ENCODE peak calls at places on chromosomes 13 and 19, in four cellular contexts. W is GM12878, T is K562, B is HepG2. J is an unnamed sample.

GRCh38 chr19:38452430-38453366 is 19.2 kb downstream of the RYR1 start:
- DNase-seq in W (no peak), T (peak; percentile 100), B (no peak), J (peak; percentile 96)

GRCh38 chr19:3949294-3949693 is 16.4 kb downstream of the NMRK2 start:
- DNase-seq in W (no peak), T (no peak), B (no peak), J (no peak)

GRCh38 chr13:113404723-113405471 is 41.0 kb upstream of the GRTP1 start:
- DNase-seq in W (no peak), T (no peak), B (no peak), J (no peak)

GRCh38 chr19:58338825-58339558 is 12.2 kb downstream of the ZSCAN22 start:
- DNase-seq in W (no peak), T (peak; percentile 37), B (no peak), J (peak; percentile 26)

GRCh38 chr19:39641773-39642172 is 13.9 kb upstream of the LGALS16 start:
- DNase-seq in W (no peak), T (no peak), B (peak; percentile 51), J (no peak)

GRCh38 chr19:13597625-13598024 is 91.3 kb upstream of the CACNA1A start:
- DNase-seq in W (peak; percentile 25), T (peak; percentile 72), B (peak; percentile 35), J (peak; percentile 80)

GRCh38 chr13:70960841-70961443 is 852.7 kb upstream of the KLHL1 start:
- DNase-seq in W (peak; percentile 3), T (no peak), B (peak; percentile 18), J (peak; percentile 22)

GRCh38 chr19:21474671-21475181 is 30.7 kb upstream of the ZNF429 start:
- DNase-seq in W (no peak), T (no peak), B (no peak), J (no peak)

GRCh38 chr13:95676100-95676774 is 702 bp upstream of the DNAJC3 start:
- DNase-seq in W (no peak), T (peak; percentile 10), B (peak; percentile 50), J (peak; percentile 9)

GRCh38 chr13:98686281-98686680 is 66.2 kb downstream of the SLC15A1 start:
- DNase-seq in W (no peak), T (no peak), B (no peak), J (no peak)

DNA sequence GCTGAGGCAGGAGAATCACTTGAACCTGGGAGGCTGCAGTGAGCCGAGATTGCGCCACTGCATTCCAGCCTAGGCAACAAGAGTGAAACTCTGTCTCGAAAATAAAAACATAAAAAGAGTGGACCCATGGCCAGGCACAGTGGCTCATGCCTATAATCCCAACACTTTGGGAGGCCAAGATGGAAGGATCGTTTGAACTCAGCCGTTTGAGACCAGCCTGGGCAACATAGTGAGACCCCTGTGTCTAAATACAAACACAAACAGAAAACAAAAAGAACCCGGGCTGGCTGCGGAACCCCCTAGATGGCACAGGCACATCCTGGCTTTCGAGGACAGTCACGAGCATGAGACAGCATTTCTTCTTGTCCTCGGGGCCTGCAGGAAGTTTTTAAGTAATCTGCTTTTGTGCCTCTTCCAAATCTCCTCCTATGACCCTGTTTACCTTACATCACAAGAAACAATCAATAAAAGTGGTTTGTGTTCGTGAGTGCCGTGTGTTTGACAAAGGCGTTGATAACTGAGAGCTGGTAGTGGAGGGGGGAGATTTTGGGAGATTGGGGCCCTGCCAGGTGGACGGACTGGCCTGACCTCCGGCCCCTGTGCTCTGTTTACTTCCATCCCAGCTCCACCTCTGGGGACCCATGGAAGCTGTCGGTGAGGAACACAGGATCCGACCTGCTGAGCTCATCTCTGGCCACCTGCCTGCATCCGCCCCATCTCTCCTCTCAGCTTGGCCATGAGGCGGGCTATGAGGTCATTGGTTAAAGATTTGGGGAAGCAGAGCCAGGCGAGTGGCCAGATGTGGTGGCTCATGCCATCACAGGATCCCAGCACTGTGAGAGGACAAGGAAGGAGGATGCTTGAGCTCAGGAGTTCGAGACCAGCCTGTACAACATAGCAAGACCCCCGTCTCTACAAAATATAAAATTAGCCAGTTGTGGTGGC is 5.9 kb upstream of the GDF15 start:
- DNase-seq in W (no peak), T (peak; percentile 48), B (peak; percentile 98), J (no peak)
- TF ChIP-seq FOXM1 in W (no peak), T (no peak), B (no peak), J (no peak)

DNA sequence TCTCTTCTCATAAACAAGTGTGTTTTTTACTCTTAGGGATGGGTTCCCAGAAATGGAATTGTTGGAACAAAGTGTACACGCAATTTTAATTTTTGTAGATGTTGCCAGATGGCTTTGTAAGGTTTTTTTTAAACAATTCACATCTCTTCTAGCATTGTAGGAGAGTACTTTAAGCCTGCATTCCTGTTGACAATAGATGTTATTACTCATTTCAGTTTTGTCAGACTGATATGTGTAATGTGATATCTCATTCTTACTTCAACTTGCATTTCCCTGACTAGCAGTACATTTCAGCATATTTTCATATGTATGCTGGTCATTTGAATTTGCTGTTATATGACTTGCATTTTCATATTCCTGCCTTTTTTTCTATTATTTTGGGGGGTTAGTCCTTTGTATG is 186.6 kb upstream of the SLITRK6 start:
- DNase-seq in W (no peak), T (no peak), B (no peak), J (no peak)
- TF ChIP-seq TARDBP in W (no peak), T (no peak), B (no peak), J (no peak)

DNA sequence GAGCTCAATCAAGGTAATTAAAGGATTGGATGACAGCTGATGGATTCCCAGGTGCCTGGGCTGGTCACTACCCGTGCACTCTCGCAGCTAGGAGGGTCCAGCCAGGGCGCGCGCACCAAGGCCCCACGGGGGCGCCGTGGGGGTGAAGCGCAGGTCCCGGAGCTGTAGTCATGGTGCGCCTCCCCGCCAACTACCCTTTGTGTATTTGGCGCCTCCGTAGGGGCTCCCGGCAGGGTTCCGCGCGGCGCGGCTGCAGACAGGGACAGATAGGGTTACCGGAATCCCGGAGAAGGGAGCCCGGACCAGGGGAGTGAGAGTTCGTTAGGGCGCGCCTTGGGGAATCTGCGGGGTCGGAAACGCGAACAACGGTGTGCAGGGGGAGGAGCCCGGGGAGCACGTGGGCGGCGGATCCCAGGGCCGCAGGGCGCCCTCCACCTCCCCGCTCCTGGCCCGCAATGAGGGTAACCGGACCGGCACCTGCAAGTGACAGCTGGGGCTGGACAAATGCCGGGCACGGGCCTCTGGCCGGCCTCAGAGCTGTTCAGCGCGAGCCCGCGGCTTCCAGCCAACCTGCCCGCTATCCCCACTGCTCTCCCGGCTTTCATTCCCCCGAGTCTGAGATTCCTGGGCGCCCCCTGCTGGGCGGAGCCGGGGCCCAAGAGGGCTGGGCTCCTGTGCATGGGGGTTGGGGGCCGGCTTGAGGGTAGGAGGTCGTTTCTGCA is 3.4 kb upstream of the PRAM1 start:
- DNase-seq in W (no peak), T (peak; percentile 84), B (peak; percentile 58), J (peak; percentile 80)
- TF ChIP-seq FOXM1 in W (no peak), T (no peak), B (no peak), J (no peak)

GRCh38 chr19:48859711-48860572 is 8.5 kb downstream of the PLEKHA4 start:
- DNase-seq in W (no peak), T (peak; percentile 99), B (no peak), J (peak; percentile 53)
- TF ChIP-seq TARDBP in W (no peak), T (no peak), B (no peak), J (no peak)

DNA sequence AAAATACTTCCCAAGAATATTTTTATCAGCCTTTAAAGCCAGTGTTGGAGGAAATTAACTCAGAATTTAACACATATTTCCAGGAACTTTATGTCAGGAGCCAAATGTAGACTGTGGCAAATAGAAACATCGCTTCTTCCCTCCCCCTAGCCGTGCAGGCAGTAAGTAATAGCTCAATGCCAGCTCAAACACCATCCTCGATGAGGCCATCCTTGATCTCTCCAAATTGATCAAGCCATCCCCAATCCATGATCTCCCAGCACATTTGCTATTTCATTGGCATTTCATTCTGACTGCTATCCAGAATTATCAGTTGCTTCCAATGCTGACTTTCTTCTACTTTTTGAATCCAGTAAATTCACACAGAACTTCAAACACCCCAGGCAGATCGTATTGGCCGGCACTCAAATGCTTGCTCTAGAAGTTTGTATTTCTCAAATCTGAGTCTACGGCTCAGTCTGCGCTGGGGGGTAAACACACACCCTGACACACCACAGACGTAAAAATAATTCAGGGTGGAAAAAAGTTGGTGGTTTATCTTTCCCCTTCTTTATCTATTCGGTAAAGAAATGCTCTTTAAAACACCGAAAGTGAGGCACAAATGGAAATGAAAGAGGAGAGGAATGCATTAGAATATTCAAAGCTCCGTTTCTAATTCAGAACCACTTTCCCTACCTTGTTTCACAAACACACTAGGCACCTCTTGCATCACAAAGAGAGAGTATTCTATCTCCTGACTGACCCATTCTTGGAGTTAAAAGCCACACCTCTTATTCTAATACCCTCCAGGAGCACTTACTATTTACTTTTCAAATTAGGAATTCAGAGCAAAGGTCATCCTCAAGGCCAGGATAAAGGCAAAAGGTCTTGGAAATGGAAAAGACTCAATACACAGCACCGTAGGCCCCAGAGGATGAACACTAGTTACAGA is 991 bp downstream of the OBI1 start:
- DNase-seq in W (no peak), T (no peak), B (peak; percentile 74), J (peak; percentile 59)
- TF ChIP-seq FOXM1 in W (no peak), T (no peak), B (no peak), J (no peak)

GRCh38 chr19:46863818-46864629 is 3.2 kb downstream of the ARHGAP35 start:
- DNase-seq in W (no peak), T (peak; percentile 35), B (peak; percentile 66), J (no peak)
- TF ChIP-seq TARDBP in W (no peak), T (no peak), B (no peak), J (no peak)

GRCh38 chr13:94329277-94329676 is 150.2 kb downstream of the DCT start:
- DNase-seq in W (no peak), T (no peak), B (no peak), J (no peak)
- TF ChIP-seq FOXM1 in W (no peak), T (no peak), B (no peak), J (no peak)

GRCh38 chr19:35805518-35806102 is 7.0 kb downstream of the PRODH2 start:
- DNase-seq in W (no peak), T (no peak), B (no peak), J (no peak)
- TF ChIP-seq TARDBP in W (no peak), T (no peak), B (no peak), J (no peak)